ENCODE peak calls at places on chromosomes 11 and 22, in eight cellular contexts. I is left colon; Q is iPS-NIHi11; P is NAMALWA; C is lower lobe of right lung; V is naive thymus-derived CD8-positive, alpha-beta T cell; G is GOT3; F is caudate nucleus. L is an unnamed sample.

GRCh38 chr22:24696551-24697001 is 77.9 kb downstream of the PIWIL3 start:
- DNase-seq in G (no peak), C (no peak), Q (no peak), I (no peak), F (no peak), P (no peak), V (no peak), L (no peak)

GRCh38 chr22:47606426-47606825 is 844.0 kb downstream of the TBC1D22A start:
- DNase-seq in F (no peak), P (no peak), Q (no peak), V (no peak), I (peak; percentile 13), C (peak; percentile 18), G (no peak), L (no peak)

GRCh38 chr22:22684605-22685561 is 40.5 kb downstream of the GGTLC2 start:
- DNase-seq in F (no peak), P (peak; percentile 68), C (no peak), Q (peak; percentile 59), G (peak; percentile 22), V (no peak), I (peak; percentile 47), L (peak; percentile 2)

GRCh38 chr22:41264408-41264941 is 21.5 kb downstream of the RANGAP1 start:
- DNase-seq in I (no peak), P (no peak), Q (no peak), G (no peak), V (no peak), C (no peak), F (peak; percentile 86), L (peak; percentile 83)

GRCh38 chr22:47278655-47279054 is 516.2 kb downstream of the TBC1D22A start:
- DNase-seq in I (no peak), C (no peak), F (no peak), G (no peak), P (no peak), V (no peak), Q (no peak), L (no peak)

GRCh38 chr22:38298312-38299000 is 18.8 kb downstream of the CSNK1E start:
- DNase-seq in V (peak; percentile 56), Q (peak; percentile 84), F (no peak), I (no peak), C (no peak), G (no peak), P (peak; percentile 30), L (no peak)

GRCh38 chr11:8289426-8290047 is 25.9 kb upstream of the LMO1 start:
- DNase-seq in P (no peak), C (no peak), G (no peak), I (no peak), Q (no peak), V (no peak), F (no peak), L (no peak)

GRCh38 chr22:17891427-17892167 is 117.3 kb upstream of the BID start:
- DNase-seq in P (no peak), F (no peak), I (peak; percentile 80), C (no peak), G (no peak), Q (peak; percentile 63), V (no peak), L (peak; percentile 50)

GRCh38 chr22:29202231-29203192 is 3.2 kb upstream of the EMID1 start:
- DNase-seq in C (peak; percentile 67), Q (peak; percentile 70), P (peak; percentile 70), V (peak; percentile 46), G (no peak), I (peak; percentile 57), F (no peak), L (no peak)

GRCh38 chr11:13963169-13963948 is 836 bp downstream of the SPON1 start:
- DNase-seq in F (no peak), C (peak; percentile 45), V (peak; percentile 42), P (no peak), I (no peak), G (no peak), Q (peak; percentile 56), L (no peak)

GRCh38 chr11:116066777-116067176 is 562.6 kb upstream of the CADM1 start:
- DNase-seq in Q (no peak), G (no peak), F (no peak), I (no peak), C (no peak), P (no peak), V (no peak), L (no peak)

GRCh38 chr11:11400121-11400520 is 47.1 kb upstream of the CSNK2A3 start:
- DNase-seq in F (no peak), V (no peak), C (no peak), G (no peak), I (no peak), Q (no peak), P (no peak), L (no peak)